ENCODE peak calls at places on chromosomes 2 and 18, in eight cellular contexts. B is astrocyte of the spinal cord, K is OCI-LY7, U is AG10803, O is upper lobe of right lung, R is gastrocnemius medialis, Q is sigmoid colon, Y is NB4. I is an unnamed sample.

GRCh38 chr18:577606-578005 is 2.6 kb upstream of the CETN1 start:
- DNase-seq in U (peak; percentile 30), O (no peak), Q (no peak), Y (no peak), K (no peak), B (no peak), R (no peak), I (no peak)

GRCh38 chr2:29218071-29218470 is 102.9 kb downstream of the CLIP4 start:
- DNase-seq in O (no peak), B (no peak), R (no peak), U (no peak), K (no peak), Y (no peak), Q (peak; percentile 52), I (no peak)

GRCh38 chr18:33560686-33561370 is 17.2 kb upstream of the ASXL3 start:
- DNase-seq in R (no peak), U (peak; percentile 34), K (no peak), B (peak; percentile 25), Q (no peak), O (no peak), Y (peak; percentile 8), I (no peak)

GRCh38 chr2:1743396-1744150 is 742 bp downstream of the PXDN start:
- DNase-seq in O (peak; percentile 64), U (peak; percentile 66), B (peak; percentile 67), R (no peak), Q (peak; percentile 79), Y (peak; percentile 66), K (no peak), I (no peak)

GRCh38 chr2:241066171-241066892 is 35.8 kb downstream of the MTERF4 start:
- DNase-seq in O (no peak), Q (peak; percentile 46), B (no peak), U (no peak), K (no peak), R (no peak), Y (no peak), I (no peak)

GRCh38 chr2:74051504-74051903 is 66.8 kb downstream of the TET3 start:
- DNase-seq in B (no peak), R (no peak), O (no peak), Q (no peak), U (no peak), K (no peak), Y (no peak), I (no peak)

GRCh38 chr2:73290049-73290839 is 3.1 kb downstream of the EGR4 start:
- DNase-seq in B (no peak), Q (no peak), K (peak; percentile 75), Y (peak; percentile 67), O (no peak), U (no peak), R (no peak), I (no peak)

GRCh38 chr2:1499033-1499795 is 86.0 kb downstream of the TPO start:
- DNase-seq in O (peak; percentile 44), U (no peak), Y (no peak), B (no peak), K (no peak), Q (peak; percentile 18), R (no peak), I (no peak)

GRCh38 chr2:216083464-216084279 is 2.0 kb downstream of the TMEM169 start:
- DNase-seq in U (peak; percentile 66), K (no peak), Q (no peak), O (no peak), Y (no peak), B (peak; percentile 91), R (no peak), I (peak; percentile 84)

GRCh38 chr2:163132850-163133249 is 294.3 kb upstream of the KCNH7 start:
- DNase-seq in Y (peak; percentile 18), B (peak; percentile 35), R (no peak), Q (no peak), U (peak; percentile 3), K (no peak), O (no peak), I (no peak)

GRCh38 chr2:80624062-80624461 is 319.5 kb upstream of the LRRTM1 start:
- DNase-seq in U (no peak), B (no peak), Y (no peak), Q (no peak), K (no peak), O (no peak), R (no peak), I (no peak)

GRCh38 chr2:169452080-169452479 is 27.2 kb upstream of the BBS5 start:
- DNase-seq in K (peak; percentile 48), O (no peak), Q (no peak), Y (peak; percentile 67), U (peak; percentile 39), R (no peak), B (peak; percentile 49), I (no peak)

GRCh38 chr2:179812501-179812900 is 48.9 kb downstream of the ZNF385B start:
- DNase-seq in B (no peak), Y (no peak), K (no peak), O (no peak), Q (no peak), R (no peak), U (no peak), I (no peak)

GRCh38 chr2:237815637-237816036 is 17.1 kb downstream of the RBM44 start:
- DNase-seq in Y (no peak), Q (no peak), O (no peak), B (no peak), R (no peak), U (no peak), K (no peak), I (no peak)

GRCh38 chr2:157326683-157327082 is 1.1 kb upstream of the ERMN start:
- DNase-seq in Q (no peak), K (no peak), Y (no peak), B (no peak), R (no peak), U (no peak), O (no peak), I (no peak)

GRCh38 chr2:174590346-174590745 is 7.3 kb downstream of the WIPF1 start:
- DNase-seq in O (no peak), K (no peak), U (no peak), Y (no peak), B (no peak), Q (no peak), R (no peak), I (no peak)

GRCh38 chr2:61877571-61878245 is 10.7 kb downstream of the CCT4 start:
- DNase-seq in K (no peak), O (no peak), Y (no peak), R (no peak), U (no peak), Q (no peak), B (no peak), I (no peak)

GRCh38 chr2:226985227-226985946 is 149.5 kb downstream of the RHBDD1 start:
- DNase-seq in O (no peak), Q (no peak), B (peak; percentile 80), Y (peak; percentile 60), K (peak; percentile 79), U (peak; percentile 86), R (peak; percentile 12), I (peak; percentile 22)

GRCh38 chr2:1414121-1414520 is 858 bp downstream of the TPO start:
- DNase-seq in Q (no peak), Y (no peak), U (no peak), O (no peak), B (no peak), R (no peak), K (no peak), I (no peak)

GRCh38 chr18:69002233-69002632 is 204.4 kb downstream of the CCDC102B start:
- DNase-seq in K (no peak), R (no peak), B (no peak), O (no peak), U (peak; percentile 1), Q (no peak), Y (peak; percentile 12), I (no peak)
- TF ChIP-seq CTCF in K (peak; percentile 31), R (no peak), B (peak; percentile 6), O (peak; percentile 8), U (peak; percentile 41), Q (no peak), Y (peak; percentile 25), I (peak; percentile 34)

GRCh38 chr2:43293744-43294695 is 67.6 kb upstream of the ZFP36L2 start:
- DNase-seq in Q (peak; percentile 76), R (peak; percentile 78), U (peak; percentile 97), Y (peak; percentile 99), B (peak; percentile 99), K (no peak), O (no peak), I (peak; percentile 99)
- H3K4me3 ChIP-seq in Q (no peak overlapping the region), R (no peak overlapping the region), U (no peak overlapping the region), Y (no peak overlapping the region), B (no peak overlapping the region), K (no peak overlapping the region), O (no peak overlapping the region), I (no peak overlapping the region)

GRCh38 chr18:28009589-28009988 is 167.3 kb downstream of the CDH2 start:
- DNase-seq in U (no peak), Q (no peak), O (no peak), B (no peak), R (no peak), K (no peak), Y (no peak), I (no peak)

GRCh38 chr18:28015671-28016070 is 161.3 kb downstream of the CDH2 start:
- DNase-seq in K (no peak), U (no peak), B (no peak), R (no peak), Y (no peak), O (no peak), Q (no peak), I (no peak)

GRCh38 chr18:28007841-28008240 is 169.1 kb downstream of the CDH2 start:
- DNase-seq in Q (no peak), B (peak; percentile 32), K (no peak), Y (no peak), O (no peak), R (no peak), U (peak; percentile 48), I (no peak)

GRCh38 chr18:28018361-28018760 is 158.6 kb downstream of the CDH2 start:
- DNase-seq in R (no peak), B (no peak), K (no peak), U (peak; percentile 33), Q (no peak), Y (no peak), O (no peak), I (no peak)

DNA sequence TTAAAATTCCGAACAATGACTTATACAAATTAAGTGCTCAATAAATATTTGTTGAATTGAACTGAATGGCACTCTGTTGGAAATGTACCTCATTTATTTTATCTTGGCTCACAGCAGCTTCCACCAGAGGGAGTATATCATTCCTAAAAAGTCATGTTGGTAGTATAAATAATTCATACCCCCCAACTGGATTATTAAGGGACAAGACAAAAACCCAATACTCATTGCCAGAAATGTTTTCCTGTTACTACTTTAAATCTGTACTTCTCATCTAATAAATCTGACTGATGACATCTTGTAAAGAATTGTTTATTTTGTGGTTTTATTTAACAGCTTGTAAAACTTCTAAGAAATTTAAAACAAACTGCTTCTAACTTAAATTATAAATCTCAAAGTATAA is 163.9 kb downstream of the CDH2 start:
- DNase-seq in R (no peak), Q (no peak), Y (no peak), U (peak; percentile 34), O (no peak), K (no peak), B (no peak), I (no peak)
- TF ChIP-seq CTCF in R (no peak), Q (no peak), Y (no peak), U (peak; percentile 66), O (no peak), K (peak; percentile 44), B (peak; percentile 56), I (peak; percentile 61)

DNA sequence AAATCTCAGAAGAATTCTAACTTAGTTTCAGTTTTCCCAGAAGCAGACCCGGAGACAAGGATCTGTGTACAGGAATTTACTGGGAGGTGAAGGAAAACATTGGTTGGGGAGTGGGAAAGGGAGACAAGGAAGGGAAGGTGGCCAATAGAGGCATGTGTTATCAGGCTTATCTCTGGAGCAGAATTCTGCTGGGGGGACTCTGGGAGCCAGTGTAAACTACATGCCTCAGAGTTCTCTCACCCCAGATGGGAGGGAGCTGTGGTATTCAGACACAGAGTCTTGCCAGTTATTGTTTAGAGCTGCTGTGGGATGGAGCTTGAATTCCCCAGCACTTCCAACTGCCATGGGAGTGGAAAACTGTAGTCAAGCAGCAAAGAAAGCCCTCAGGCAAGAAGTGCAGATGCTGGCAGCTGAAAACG is 19.0 kb downstream of the DNPEP start:
- DNase-seq in R (no peak), K (no peak), Y (no peak), O (no peak), U (peak; percentile 88), B (peak; percentile 71), Q (no peak), I (no peak)
- H3K4me3 ChIP-seq in R (no peak overlapping the region), K (no peak overlapping the region), Y (no peak overlapping the region), O (no peak overlapping the region), U (peak overlapping the region; percentile 44), B (no peak overlapping the region), Q (no peak overlapping the region), I (no peak overlapping the region)

I was measured in epithelial cell of proximal tubule.